ENCODE peak calls at places on chromosomes 6 and 20, in nine cellular contexts. Z, K, B, J, I, A, M, Q and Y are unnamed samples.

GRCh38 chr20:13202553-13202952 is 18.5 kb upstream of the ISM1 start:
- DNase-seq in Q (no peak), M (no peak), Z (no peak), K (no peak), I (peak), A (no peak), B (no peak), J (no peak), Y (no peak)

GRCh38 chr6:38483526-38483925 is 156.2 kb downstream of the BTBD9 start:
- DNase-seq in B (no peak), A (no peak), I (peak), J (no peak), M (no peak), Q (no peak), Z (no peak), K (no peak), Y (no peak)

GRCh38 chr20:591941-592340 is 18.2 kb downstream of the TCF15 start:
- DNase-seq in J (no peak), B (no peak), Z (no peak), A (no peak), K (no peak), I (no peak), Q (no peak), M (no peak), Y (no peak)

GRCh38 chr20:47765715-47766594 is 19.3 kb downstream of the SULF2 start:
- DNase-seq in Z (no peak), M (no peak), Q (no peak), J (peak), B (no peak), K (no peak), I (no peak), A (no peak), Y (no peak)

GRCh38 chr20:18055261-18055660 is 2.5 kb downstream of the OVOL2 start:
- DNase-seq in B (no peak), I (peak), Q (no peak), M (no peak), A (no peak), J (no peak), K (no peak), Z (no peak), Y (no peak)

GRCh38 chr6:42363906-42364859 is 87.5 kb downstream of the TRERF1 start:
- DNase-seq in B (no peak), A (no peak), M (no peak), K (no peak), Z (no peak), J (no peak), Q (no peak), I (peak), Y (no peak)

GRCh38 chr20:56710577-56711465 is 81.7 kb downstream of the TFAP2C start:
- DNase-seq in K (no peak), I (no peak), A (no peak), Q (no peak), J (peak), Z (no peak), B (no peak), M (peak), Y (no peak)

GRCh38 chr20:54199721-54200176 is 8.1 kb upstream of the PFDN4 start:
- DNase-seq in J (peak), I (peak), M (peak), A (peak), K (peak), Z (peak), Q (peak), B (no peak), Y (peak)

GRCh38 chr6:26607434-26608230 is 10.9 kb downstream of the ABT1 start:
- DNase-seq in Q (peak), K (no peak), J (peak), B (peak), Z (peak), I (peak), A (peak), M (peak), Y (no peak)

GRCh38 chr20:31678389-31679356 is 41.0 kb downstream of the COX4I2 start:
- DNase-seq in J (peak), M (no peak), Z (no peak), B (no peak), K (no peak), Q (peak), A (no peak), I (no peak), Y (no peak)

GRCh38 chr6:109671721-109672120 is 19.3 kb downstream of the AK9 start:
- DNase-seq in M (peak), Z (no peak), Q (no peak), K (no peak), J (no peak), B (no peak), I (no peak), A (no peak), Y (no peak)

GRCh38 chr6:26597389-26597766 is 625 bp downstream of the ABT1 start:
- DNase-seq in I (no peak), B (no peak), Z (no peak), M (no peak), K (no peak), Q (no peak), J (no peak), A (no peak), Y (no peak)

GRCh38 chr6:134902907-134903306 is 47.0 kb downstream of the ALDH8A1 start:
- DNase-seq in I (no peak), B (no peak), A (no peak), Z (no peak), K (no peak), J (no peak), M (no peak), Q (no peak), Y (no peak)

GRCh38 chr6:41698350-41698781 is 37.0 kb downstream of the TFEB start:
- DNase-seq in Q (no peak), B (peak), M (peak), K (no peak), J (peak), A (no peak), Z (no peak), I (no peak), Y (no peak)

GRCh38 chr6:4256969-4257368 is 121.6 kb upstream of the ECI2 start:
- DNase-seq in M (no peak), I (no peak), Z (no peak), J (peak), A (no peak), Q (no peak), B (no peak), K (no peak), Y (no peak)

GRCh38 chr6:35094183-35094582 is 47.0 kb downstream of the TCP11 start:
- DNase-seq in B (no peak), Z (no peak), K (no peak), M (no peak), A (no peak), J (no peak), I (no peak), Q (no peak), Y (no peak)

GRCh38 chr20:24442909-24443308 is 26.5 kb upstream of the SYNDIG1 start:
- DNase-seq in Q (no peak), I (no peak), A (no peak), Z (no peak), B (no peak), M (no peak), J (no peak), K (no peak), Y (no peak)

GRCh38 chr20:45817652-45818194 is 5.3 kb downstream of the UBE2C start:
- DNase-seq in J (peak), K (no peak), Q (no peak), A (no peak), I (no peak), Z (no peak), B (no peak), M (peak), Y (no peak)

GRCh38 chr6:7249946-7250643 is 62.9 kb downstream of the SSR1 start:
- DNase-seq in A (no peak), K (peak), B (no peak), I (no peak), J (no peak), Z (no peak), Q (no peak), M (peak), Y (no peak)

GRCh38 chr6:63739094-63739687 is 103.6 kb downstream of the PHF3 start:
- DNase-seq in Q (no peak), Z (no peak), I (no peak), B (no peak), M (no peak), K (no peak), J (no peak), A (no peak), Y (no peak)

GRCh38 chr6:135478626-135479025 is 18.9 kb downstream of the AHI1 start:
- DNase-seq in I (no peak), B (no peak), Q (no peak), M (no peak), K (no peak), J (no peak), A (no peak), Z (no peak), Y (no peak)